ENCODE peak calls at places on chromosomes 16 and 17, in five cellular contexts. C, R, V, N and A are unnamed samples. For H3K36me3, the result is how much of the 10 kb centered on the place peaks cover.

GRCh38 chr17:58324409-58325288 is 3.9 kb downstream of the TSPOAP1 start:
- DNase-seq in C (no peak), R (peak), V (no peak), N (no peak), A (peak)

GRCh38 chr16:31453255-31454204 is 5.8 kb upstream of the ARMC5 start:
- DNase-seq in C (no peak), R (peak), V (no peak), N (no peak), A (peak)

GRCh38 chr17:67051155-67051538 is 6.8 kb downstream of the CACNG1 start:
- DNase-seq in C (no peak), R (no peak), V (no peak), N (no peak), A (no peak)

GRCh38 chr17:49218941-49219913 is 8.7 kb downstream of the ABI3 start:
- DNase-seq in C (no peak), R (peak), V (peak), N (no peak), A (peak)

GRCh38 chr17:19712436-19713004 is 3.9 kb downstream of the SLC47A2 start:
- DNase-seq in C (peak), R (no peak), V (no peak), N (no peak), A (no peak)

GRCh38 chr17:31608659-31609254 is 217.3 kb downstream of the RAB11FIP4 start:
- DNase-seq in C (no peak), R (no peak), V (no peak), N (no peak), A (no peak)

GRCh38 chr17:57645950-57646686 is 99.0 kb downstream of the CCDC182 start:
- DNase-seq in C (no peak), R (no peak), V (no peak), N (no peak), A (no peak)

GRCh38 chr17:72502111-72502939 is 381.5 kb downstream of the SOX9 start:
- DNase-seq in C (peak), R (no peak), V (no peak), N (no peak), A (peak)

GRCh38 chr17:21300601-21301571 is 16.4 kb downstream of the MAP2K3 start:
- DNase-seq in C (no peak), R (peak), V (no peak), N (no peak), A (peak)

DNA sequence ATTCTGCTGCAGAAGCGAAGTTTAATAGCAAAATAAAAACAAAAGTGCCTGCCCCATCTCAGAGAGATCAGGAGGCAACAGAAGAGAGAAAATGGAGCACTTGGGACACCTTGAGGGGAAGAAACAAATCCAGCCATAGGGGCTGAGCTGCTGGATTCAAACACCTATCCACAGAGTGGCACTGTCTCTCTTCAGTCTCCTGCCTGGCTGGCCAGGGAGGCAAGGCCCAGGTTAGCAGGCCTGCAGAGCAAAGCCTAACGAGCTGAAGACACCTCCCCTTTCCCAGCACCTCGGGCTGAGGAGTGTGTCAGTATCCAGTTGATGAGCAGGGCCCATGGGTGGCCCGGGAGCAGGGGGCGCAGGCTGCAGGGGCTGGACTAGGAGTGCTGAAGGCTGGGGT is 8.8 kb upstream of the KRT31 start:
- DNase-seq in C (no peak), R (no peak), V (no peak), N (no peak), A (no peak)
- TF ChIP-seq CTCF in C (no peak), R (no peak), V (no peak), N (no peak), A (no peak)

GRCh38 chr17:11990363-11990983 is 6.8 kb downstream of the ZNF18 start:
- DNase-seq in C (peak), R (no peak), V (no peak), N (no peak), A (no peak)

GRCh38 chr17:11991461-11991860 is 5.8 kb downstream of the ZNF18 start:
- DNase-seq in C (no peak), R (no peak), V (no peak), N (no peak), A (no peak)

GRCh38 chr17:11986939-11987329 is 10.3 kb downstream of the ZNF18 start:
- DNase-seq in C (no peak), R (no peak), V (no peak), N (no peak), A (no peak)

GRCh38 chr17:11981862-11982261 is 15.4 kb downstream of the ZNF18 start:
- DNase-seq in C (no peak), R (no peak), V (no peak), N (no peak), A (no peak)

GRCh38 chr17:11986179-11986938 is 10.9 kb downstream of the ZNF18 start:
- DNase-seq in C (no peak), R (no peak), V (no peak), N (peak), A (no peak)
- H3K36me3 ChIP-seq in C (under half), R (under half), V (under half), N (under half), A (half or more)

GRCh38 chr17:47335101-47335936 is 11.6 kb downstream of the EFCAB13 start:
- DNase-seq in C (no peak), R (no peak), V (no peak), N (no peak), A (no peak)

GRCh38 chr17:47332287-47332686 is 8.5 kb downstream of the EFCAB13 start:
- DNase-seq in C (no peak), R (no peak), V (no peak), N (no peak), A (no peak)

DNA sequence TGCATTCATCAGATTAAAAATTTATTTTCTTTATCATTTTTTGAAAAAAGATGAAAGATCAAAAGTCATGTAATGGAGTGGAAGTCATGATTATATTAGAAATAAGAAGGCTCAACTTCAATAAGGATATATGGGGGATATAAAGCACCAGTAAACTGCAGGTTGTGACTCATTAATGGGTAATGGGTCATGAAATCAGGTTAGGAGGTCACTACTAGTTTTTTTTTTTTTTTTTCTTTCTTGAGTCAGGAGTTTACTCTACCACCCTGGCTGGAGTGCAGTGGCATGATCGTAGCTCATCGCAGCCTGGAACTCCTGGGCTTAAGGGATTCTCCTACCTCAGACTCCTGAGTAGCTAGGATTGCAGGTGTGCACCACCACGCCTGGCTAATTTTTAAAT is 14.3 kb downstream of the EFCAB13 start:
- DNase-seq in C (no peak), R (no peak), V (no peak), N (no peak), A (no peak)
- TF ChIP-seq CTCF in C (no peak), R (no peak), V (no peak), N (no peak), A (no peak)

DNA sequence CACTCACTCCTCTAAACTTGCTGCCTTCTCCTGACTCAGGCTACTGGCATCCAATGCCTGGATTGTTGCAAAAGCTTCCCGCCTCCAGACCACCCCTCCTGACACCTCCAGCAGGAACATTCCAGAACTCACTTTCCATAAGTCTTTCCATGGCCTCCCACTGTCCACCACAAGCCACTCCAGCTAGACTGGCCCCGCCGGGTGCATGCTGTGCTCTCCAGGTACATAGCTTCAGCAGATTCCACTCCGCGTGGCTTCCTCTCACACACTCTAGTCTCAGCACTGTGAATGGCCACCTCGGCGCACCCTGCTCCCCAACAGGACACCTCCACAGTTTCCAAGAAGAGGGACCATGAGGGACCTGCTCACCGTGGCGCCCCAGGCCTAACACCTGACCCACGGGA is 25.9 kb upstream of the FAAP100 start:
- DNase-seq in C (no peak), R (no peak), V (no peak), N (no peak), A (no peak)
- H3K36me3 ChIP-seq in C (under half), R (under half), V (under half), N (under half), A (half or more)